ENCODE peak calls at places on chromosomes 6 and 20, in nine cellular contexts. D, Y, H, O, U, W, Q, E and Z are unnamed samples.

GRCh38 chr6:47097092-47097945 is 55.2 kb upstream of the ADGRF1 start:
- DNase-seq in D (peak; percentile 89), Y (peak; percentile 76), H (peak; percentile 28), O (peak; percentile 75), U (peak; percentile 87), W (peak; percentile 91), Q (peak; percentile 90), E (peak; percentile 81), Z (peak; percentile 86)

GRCh38 chr6:147615659-147616456 is 107.4 kb downstream of the SAMD5 start:
- DNase-seq in D (no peak), Y (no peak), H (no peak), O (no peak), U (no peak), W (no peak), Q (no peak), E (no peak), Z (no peak)

GRCh38 chr6:147852772-147853171 is 344.3 kb downstream of the SAMD5 start:
- DNase-seq in D (no peak), Y (no peak), H (no peak), O (no peak), U (no peak), W (no peak), Q (no peak), E (no peak), Z (peak; percentile 10)

GRCh38 chr20:63955281-63955845 is 853 bp downstream of the UCKL1 start:
- DNase-seq in D (peak; percentile 33), Y (peak; percentile 70), H (peak; percentile 64), O (peak; percentile 83), U (peak; percentile 69), W (peak; percentile 31), Q (no peak), E (peak; percentile 31), Z (no peak)

GRCh38 chr20:24469116-24470030 is at the start of gene SYNDIG1:
- DNase-seq in D (no peak), Y (peak; percentile 84), H (no peak), O (no peak), U (peak; percentile 58), W (no peak), Q (no peak), E (peak; percentile 22), Z (no peak)

GRCh38 chr6:71768356-71768755 is 118.0 kb upstream of the RIMS1 start:
- DNase-seq in D (no peak), Y (no peak), H (no peak), O (no peak), U (no peak), W (no peak), Q (no peak), E (no peak), Z (no peak)

GRCh38 chr20:52869276-52869675 is 102.9 kb upstream of the TSHZ2 start:
- DNase-seq in D (no peak), Y (no peak), H (no peak), O (no peak), U (no peak), W (no peak), Q (no peak), E (no peak), Z (no peak)

GRCh38 chr6:42068173-42068572 is 17.8 kb downstream of the TAF8 start:
- DNase-seq in D (no peak), Y (no peak), H (no peak), O (no peak), U (no peak), W (no peak), Q (no peak), E (no peak), Z (no peak)

GRCh38 chr6:122610690-122611455 is 668 bp downstream of the PKIB start:
- DNase-seq in D (peak; percentile 15), Y (peak; percentile 26), H (peak; percentile 0), O (no peak), U (peak; percentile 53), W (peak; percentile 14), Q (peak; percentile 7), E (no peak), Z (peak; percentile 27)

GRCh38 chr6:49919261-49919660 is 44.7 kb downstream of the DEFB114 start:
- DNase-seq in D (no peak), Y (no peak), H (no peak), O (no peak), U (no peak), W (no peak), Q (no peak), E (no peak), Z (no peak)

GRCh38 chr6:27280540-27281000 is 31.5 kb downstream of the POM121L2 start:
- DNase-seq in D (peak; percentile 10), Y (peak; percentile 58), H (no peak), O (no peak), U (peak; percentile 28), W (peak; percentile 51), Q (no peak), E (no peak), Z (no peak)

GRCh38 chr6:145756170-145756662 is 20.9 kb upstream of the EPM2A start:
- DNase-seq in D (no peak), Y (no peak), H (no peak), O (peak; percentile 75), U (peak; percentile 58), W (peak; percentile 98), Q (peak; percentile 99), E (peak; percentile 97), Z (peak; percentile 96)

GRCh38 chr6:111258615-111259088 is 171.3 kb downstream of the SLC16A10 start:
- DNase-seq in D (no peak), Y (no peak), H (no peak), O (no peak), U (no peak), W (no peak), Q (no peak), E (peak; percentile 73), Z (no peak)

GRCh38 chr20:46939031-46939430 is 44.4 kb downstream of the EYA2 start:
- DNase-seq in D (peak; percentile 32), Y (peak; percentile 36), H (no peak), O (peak; percentile 43), U (no peak), W (peak; percentile 38), Q (peak; percentile 14), E (no peak), Z (peak; percentile 29)

GRCh38 chr6:39091163-39091562 is 23.8 kb downstream of the SAYSD1 start:
- DNase-seq in D (no peak), Y (no peak), H (no peak), O (no peak), U (no peak), W (peak; percentile 2), Q (no peak), E (no peak), Z (peak; percentile 40)

GRCh38 chr20:39773380-39774000 is 811.3 kb downstream of the DHX35 start:
- DNase-seq in D (no peak), Y (no peak), H (no peak), O (no peak), U (no peak), W (peak; percentile 8), Q (no peak), E (peak; percentile 3), Z (no peak)
- TF ChIP-seq CTCF in D (no peak), Y (no peak), H (peak; percentile 30), O (peak; percentile 18), U (no peak), W (no peak), Q (no peak), E (no peak), Z (peak; percentile 20)

DNA sequence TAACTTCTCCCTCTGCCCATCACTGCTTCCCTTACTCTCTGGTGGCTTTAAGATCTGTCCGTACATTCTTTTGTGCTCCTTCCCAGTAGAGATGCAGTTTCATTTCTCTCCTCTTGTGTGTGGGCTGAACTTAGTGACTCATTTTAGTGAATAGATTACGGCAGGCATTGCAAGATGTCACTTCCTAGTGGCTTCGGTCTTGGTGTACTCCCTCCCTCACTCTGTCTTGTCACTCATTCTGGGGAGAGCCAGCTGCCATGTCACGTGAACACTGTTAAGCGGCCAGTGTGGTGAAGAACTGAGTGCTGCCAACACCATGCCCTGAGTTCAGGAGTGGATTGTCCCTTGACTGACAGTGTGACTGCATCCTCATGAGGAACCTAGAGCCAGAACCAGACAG is 115.9 kb downstream of the OTOR start:
- DNase-seq in D (no peak), Y (no peak), H (no peak), O (peak; percentile 75), U (peak; percentile 5), W (no peak), Q (peak; percentile 1), E (peak; percentile 28), Z (no peak)
- H3K4me3 ChIP-seq in D (no peak overlapping the region), Y (no peak overlapping the region), H (no peak overlapping the region), O (no peak overlapping the region), U (no peak overlapping the region), W (no peak overlapping the region), Q (no peak overlapping the region), E (no peak overlapping the region), Z (no peak overlapping the region)

GRCh38 chr6:151740820-151741219 is 66.7 kb upstream of the ESR1 start:
- DNase-seq in D (no peak), Y (no peak), H (no peak), O (no peak), U (no peak), W (no peak), Q (no peak), E (no peak), Z (no peak)

GRCh38 chr6:151738267-151738666 is 69.2 kb upstream of the ESR1 start:
- DNase-seq in D (no peak), Y (no peak), H (no peak), O (no peak), U (no peak), W (no peak), Q (no peak), E (peak; percentile 12), Z (no peak)

GRCh38 chr6:151733680-151734320 is 73.7 kb upstream of the ESR1 start:
- DNase-seq in D (no peak), Y (no peak), H (no peak), O (no peak), U (no peak), W (no peak), Q (no peak), E (no peak), Z (no peak)

DNA sequence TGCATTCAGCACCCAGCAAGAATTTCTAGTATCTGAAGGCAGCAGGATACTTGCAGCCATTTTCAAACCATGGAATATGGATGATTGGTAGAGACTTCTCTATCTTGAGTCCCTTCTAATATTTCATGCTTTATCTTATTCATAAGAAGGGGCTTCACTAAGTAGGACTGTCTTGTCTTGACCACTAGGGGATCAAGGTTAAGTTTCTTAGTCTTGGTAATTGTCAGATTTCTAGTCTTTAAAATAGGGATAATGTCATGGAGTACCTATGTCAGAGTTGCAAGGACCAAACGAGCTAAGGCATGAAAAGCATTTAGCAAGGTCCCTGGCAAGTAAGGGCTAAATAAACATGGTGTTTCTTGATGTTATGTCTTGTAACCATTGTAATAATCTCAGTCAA is 68.5 kb upstream of the ESR1 start:
- DNase-seq in D (no peak), Y (no peak), H (no peak), O (no peak), U (no peak), W (no peak), Q (no peak), E (no peak), Z (no peak)
- TF ChIP-seq CTCF in D (no peak), Y (no peak), H (peak; percentile 10), O (no peak), U (no peak), W (no peak), Q (no peak), E (no peak), Z (no peak)

GRCh38 chr6:8415305-8415704 is 20.0 kb downstream of the SLC35B3 start:
- DNase-seq in D (no peak), Y (no peak), H (no peak), O (no peak), U (no peak), W (no peak), Q (no peak), E (no peak), Z (no peak)
- H3K4me3 ChIP-seq in D (no peak overlapping the region), Y (no peak overlapping the region), H (no peak overlapping the region), O (no peak overlapping the region), U (no peak overlapping the region), W (no peak overlapping the region), Q (no peak overlapping the region), E (no peak overlapping the region), Z (no peak overlapping the region)